ENCODE peak calls at places on chromosomes 4 and X, in ten cellular contexts. O is lung, I is colonic mucosa, V is right lobe of liver, G is A549, J is fibroblast of mammary gland, U is IMR-90, C is upper lobe of left lung, W is Peyer's patch, T is breast epithelium. Q is an unnamed sample.

GRCh38 chrX:112818114-112819012 is 22.3 kb downstream of the AMOT start:
- DNase-seq in U (no peak), I (no peak), V (no peak), C (no peak), J (no peak), W (no peak), T (peak; percentile 38), G (no peak), O (no peak), Q (no peak)

GRCh38 chr4:147950840-147951239 is 219.0 kb downstream of the ARHGAP10 start:
- DNase-seq in J (no peak), T (no peak), I (no peak), O (no peak), V (no peak), G (no peak), U (no peak), C (no peak), W (no peak), Q (no peak)

GRCh38 chrX:77918568-77918967 is 8.1 kb downstream of the ATP7A start:
- DNase-seq in V (no peak), I (no peak), J (peak; percentile 26), T (no peak), G (no peak), C (no peak), U (peak; percentile 15), O (no peak), W (no peak), Q (no peak)

GRCh38 chr4:3531306-3531886 is 826 bp downstream of the LRPAP1 start:
- DNase-seq in T (no peak), U (no peak), J (peak; percentile 7), O (no peak), C (peak; percentile 74), I (no peak), V (peak; percentile 23), W (no peak), G (no peak), Q (no peak)

GRCh38 chr4:185344743-185345538 is 50.8 kb downstream of the LRP2BP start:
- DNase-seq in V (no peak), W (no peak), U (no peak), I (no peak), T (no peak), C (no peak), O (no peak), J (no peak), G (no peak), Q (no peak)

GRCh38 chr4:121147923-121148443 is 16.1 kb downstream of the TNIP3 start:
- DNase-seq in J (peak; percentile 70), U (peak; percentile 41), T (no peak), O (no peak), G (no peak), V (no peak), C (no peak), I (no peak), W (no peak), Q (no peak)

GRCh38 chrX:111444881-111445280 is 32.9 kb upstream of the DCX start:
- DNase-seq in T (no peak), J (no peak), W (no peak), C (no peak), G (no peak), V (no peak), O (no peak), I (no peak), U (no peak), Q (peak; percentile 9)

GRCh38 chr4:2787230-2788100 is 5.4 kb upstream of the SH3BP2 start:
- DNase-seq in W (peak; percentile 82), U (no peak), T (no peak), J (no peak), C (peak; percentile 73), O (no peak), V (peak; percentile 56), I (peak; percentile 26), G (no peak), Q (no peak)

GRCh38 chrX:96807318-96807717 is 76.4 kb upstream of the RPA4 start:
- DNase-seq in O (no peak), C (no peak), T (no peak), J (no peak), I (no peak), U (no peak), W (no peak), G (no peak), V (no peak), Q (no peak)

GRCh38 chrX:100070334-100070849 is 339.7 kb downstream of the PCDH19 start:
- DNase-seq in J (no peak), V (no peak), W (no peak), O (no peak), G (no peak), U (no peak), C (no peak), I (no peak), T (no peak), Q (no peak)

GRCh38 chr4:185018834-185019450 is 652 bp downstream of the HELT start:
- DNase-seq in U (no peak), G (no peak), T (no peak), J (no peak), O (peak; percentile 63), C (peak; percentile 83), W (no peak), I (no peak), V (no peak), Q (no peak)

GRCh38 chr4:165111906-165112257 is 778 bp downstream of the TMEM192 start:
- DNase-seq in G (no peak), C (no peak), O (no peak), J (no peak), W (no peak), I (no peak), V (no peak), T (no peak), U (no peak), Q (no peak)

GRCh38 chr4:165112258-165113156 is at the start of gene TMEM192:
- DNase-seq in V (peak; percentile 97), G (peak; percentile 72), I (peak; percentile 97), J (peak; percentile 82), W (peak; percentile 92), C (peak; percentile 97), T (peak; percentile 93), U (peak; percentile 85), O (peak; percentile 96), Q (peak; percentile 70)

GRCh38 chr4:165101641-165102040 is 11.0 kb downstream of the TMEM192 start:
- DNase-seq in C (no peak), T (no peak), O (no peak), J (no peak), W (no peak), U (no peak), G (no peak), I (no peak), V (no peak), Q (no peak)

GRCh38 chr4:165106518-165106917 is 6.1 kb downstream of the TMEM192 start:
- DNase-seq in C (no peak), J (no peak), I (no peak), W (no peak), U (no peak), V (no peak), T (no peak), O (no peak), G (no peak), Q (no peak)
- H3K4me3 ChIP-seq in C (no peak overlapping the region), J (no peak overlapping the region), I (no peak overlapping the region), W (no peak overlapping the region), U (no peak overlapping the region), V (no peak overlapping the region), T (no peak overlapping the region), O (no peak overlapping the region), G (no peak overlapping the region), Q (no peak overlapping the region)

DNA sequence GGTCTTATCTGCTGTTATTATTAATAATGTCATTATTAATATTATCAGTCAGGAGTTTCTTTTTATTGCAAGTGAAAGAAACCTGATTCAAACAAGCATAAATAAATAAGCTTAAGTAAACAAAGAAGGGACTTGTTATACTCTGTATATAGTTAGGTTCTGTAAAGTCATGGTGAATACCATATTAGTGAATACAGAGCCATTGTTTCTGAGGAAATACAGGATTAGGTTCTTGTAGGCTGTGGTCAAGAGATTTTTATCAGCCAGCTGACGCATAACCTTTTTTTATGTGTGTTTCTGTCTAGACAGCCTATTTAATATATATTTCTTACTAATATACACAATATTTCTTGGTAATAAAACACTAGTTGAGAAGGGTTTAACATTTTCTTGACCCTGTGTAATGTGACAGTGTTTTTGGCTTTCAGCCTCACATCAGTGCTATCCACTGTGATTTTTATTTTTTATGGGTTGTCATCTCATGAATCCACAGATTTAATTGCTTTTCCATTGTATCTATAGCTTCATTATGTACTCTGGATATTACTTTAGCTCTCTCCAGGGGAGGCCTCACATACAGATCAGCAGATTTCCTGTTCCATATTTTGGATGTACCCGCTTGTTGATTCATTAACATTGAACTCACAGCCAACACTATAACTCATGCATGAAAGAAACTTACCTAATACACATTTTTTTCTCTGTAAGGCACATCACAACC is 8.0 kb downstream of the HERC3 start:
- DNase-seq in J (peak; percentile 51), C (no peak), W (no peak), I (no peak), T (no peak), V (no peak), O (no peak), U (peak; percentile 95), G (no peak), Q (no peak)
- H3K4me3 ChIP-seq in J (no peak overlapping the region), C (no peak overlapping the region), W (no peak overlapping the region), I (no peak overlapping the region), T (no peak overlapping the region), V (no peak overlapping the region), O (no peak overlapping the region), U (peak overlapping the region; percentile 43), G (no peak overlapping the region), Q (no peak overlapping the region)

DNA sequence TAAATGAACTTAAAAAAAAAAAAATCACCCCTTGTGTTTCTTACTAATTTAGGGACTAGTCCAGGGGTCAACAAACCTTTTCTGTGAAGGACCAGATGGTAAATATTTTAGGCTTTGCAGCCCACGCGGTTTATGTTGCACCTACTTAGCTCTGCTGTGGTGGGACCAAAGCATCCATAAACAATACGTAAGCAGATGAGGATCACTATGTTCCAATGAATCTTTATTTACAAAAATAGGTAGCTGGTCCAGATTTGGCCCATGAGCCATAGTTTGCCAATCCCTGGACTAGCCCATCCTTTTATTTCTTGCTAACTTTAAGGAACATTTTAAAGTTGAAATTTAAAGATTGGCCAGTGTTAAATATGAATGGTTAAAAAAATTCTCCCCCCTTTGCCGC is 95.3 kb downstream of the AFF1 start:
- DNase-seq in T (no peak), O (no peak), C (no peak), J (peak; percentile 41), U (no peak), I (no peak), W (no peak), V (no peak), G (no peak), Q (no peak)
- H3K4me3 ChIP-seq in T (peak overlapping the region; percentile 13), O (no peak overlapping the region), C (no peak overlapping the region), J (no peak overlapping the region), U (no peak overlapping the region), I (no peak overlapping the region), W (no peak overlapping the region), V (no peak overlapping the region), G (no peak overlapping the region), Q (no peak overlapping the region)

DNA sequence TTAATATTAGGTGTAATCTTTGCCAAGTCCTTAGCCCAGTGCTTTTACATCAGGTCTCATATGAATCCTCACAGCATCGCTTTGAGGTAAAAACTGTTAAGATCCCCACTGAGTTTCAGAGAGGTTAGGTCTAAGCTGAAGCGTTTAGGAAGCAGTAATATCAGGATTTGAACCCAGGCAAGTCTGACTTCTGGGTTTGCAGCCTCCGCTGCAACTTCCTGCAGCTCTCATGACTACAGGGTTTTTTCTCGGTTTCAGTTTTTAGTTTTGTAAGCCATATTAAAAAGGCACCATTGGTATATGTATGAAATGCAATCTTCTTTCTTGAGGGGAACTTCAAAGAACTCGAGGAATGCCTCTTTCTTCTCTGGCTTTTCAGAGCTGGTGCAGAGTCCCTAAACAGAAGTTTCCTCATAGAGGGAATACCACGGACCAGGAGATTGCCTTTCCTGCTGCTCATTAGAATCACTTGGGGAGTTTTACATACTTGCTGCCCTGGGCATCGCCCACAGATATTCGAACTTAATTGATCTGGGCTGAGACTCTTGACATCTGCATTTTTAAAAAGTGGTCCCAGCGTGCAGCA is 6.5 kb downstream of the MTM1 start:
- DNase-seq in U (no peak), J (no peak), I (no peak), C (no peak), O (no peak), V (no peak), G (no peak), T (no peak), W (no peak), Q (no peak)
- H3K4me3 ChIP-seq in U (no peak overlapping the region), J (no peak overlapping the region), I (no peak overlapping the region), C (no peak overlapping the region), O (no peak overlapping the region), V (no peak overlapping the region), G (no peak overlapping the region), T (no peak overlapping the region), W (no peak overlapping the region), Q (no peak overlapping the region)

Q was measured in Jurkat, Clone E6-1.